ENCODE peak calls at places on chromosomes 16 and 17, in five cellular contexts. P is K562, E is GM12878, J is HepG2, R is H1. K is an unnamed sample.
A peak's percentile ranks its signal among the peaks of the same experiment; 100 is the strongest.

GRCh38 chr16:62664566-62664965 is 628.3 kb upstream of the CDH8 start:
- DNase-seq in P (no peak), E (no peak), J (no peak), R (no peak), K (no peak)

GRCh38 chr17:81926451-81927144 is 937 bp downstream of the MAFG start:
- DNase-seq in P (peak; percentile 69), E (no peak), J (peak; percentile 96), R (no peak), K (peak; percentile 95)

GRCh38 chr17:60577147-60577925 is 22.7 kb upstream of the PPM1D start:
- DNase-seq in P (peak; percentile 23), E (peak; percentile 30), J (peak; percentile 17), R (no peak), K (no peak)

GRCh38 chr17:33039874-33040273 is 48.2 kb downstream of the SPACA3 start:
- DNase-seq in P (no peak), E (no peak), J (no peak), R (no peak), K (no peak)

GRCh38 chr16:82451449-82451848 is 175.3 kb upstream of the CDH13 start:
- DNase-seq in P (no peak), E (no peak), J (no peak), R (no peak), K (no peak)

GRCh38 chr16:65453646-65454045 is 331.8 kb upstream of the CDH11 start:
- DNase-seq in P (no peak), E (no peak), J (no peak), R (no peak), K (no peak)

GRCh38 chr17:73334771-73335513 is 23.1 kb upstream of the CDC42EP4 start:
- DNase-seq in P (no peak), E (no peak), J (no peak), R (no peak), K (no peak)

GRCh38 chr17:36092228-36092627 is 2.3 kb upstream of the CCL3 start:
- DNase-seq in P (no peak), E (peak; percentile 47), J (no peak), R (no peak), K (no peak)

GRCh38 chr16:27431773-27432599 is 30.0 kb downstream of the IL21R start:
- DNase-seq in P (no peak), E (no peak), J (no peak), R (peak; percentile 32), K (no peak)

GRCh38 chr16:2175454-2175853 is 19.9 kb downstream of the TRAF7 start:
- DNase-seq in P (no peak), E (no peak), J (no peak), R (no peak), K (no peak)

GRCh38 chr16:49859139-49859947 is 3.4 kb upstream of the ZNF423 start:
- DNase-seq in P (peak; percentile 45), E (no peak), J (no peak), R (no peak), K (no peak)

GRCh38 chr17:79955961-79956735 is 79.5 kb downstream of the TBC1D16 start:
- DNase-seq in P (no peak), E (no peak), J (no peak), R (no peak), K (no peak)

GRCh38 chr17:79005063-79005861 is 4.3 kb downstream of the CANT1 start:
- DNase-seq in P (no peak), E (no peak), J (no peak), R (no peak), K (no peak)

GRCh38 chr17:74147436-74147835 is 56.0 kb upstream of the RPL38 start:
- DNase-seq in P (no peak), E (no peak), J (no peak), R (no peak), K (no peak)

GRCh38 chr16:1591306-1591705 is 20.6 kb downstream of the IFT140 start:
- DNase-seq in P (no peak), E (no peak), J (no peak), R (no peak), K (no peak)

GRCh38 chr17:74071280-74071679 is 132.2 kb upstream of the RPL38 start:
- DNase-seq in P (no peak), E (no peak), J (no peak), R (no peak), K (no peak)

GRCh38 chr16:71367243-71367976 is 8.9 kb downstream of the CALB2 start:
- DNase-seq in P (peak; percentile 75), E (peak; percentile 2), J (peak; percentile 55), R (peak; percentile 93), K (peak; percentile 78)

GRCh38 chr16:50741225-50741807 is 570 bp upstream of the CYLD start:
- DNase-seq in P (no peak), E (no peak), J (no peak), R (no peak), K (no peak)

GRCh38 chr16:30867747-30868146 is 26.1 kb downstream of the BCL7C start:
- DNase-seq in P (no peak), E (no peak), J (no peak), R (no peak), K (peak; percentile 42)

GRCh38 chr16:69260019-69260418 is 51.1 kb upstream of the VPS4A start:
- DNase-seq in P (no peak), E (no peak), J (no peak), R (no peak), K (peak; percentile 7)

GRCh38 chr16:56848056-56848936 is 16.7 kb upstream of the SLC12A3 start:
- DNase-seq in P (no peak), E (no peak), J (no peak), R (no peak), K (no peak)

GRCh38 chr17:7025240-7025639 is 2.4 kb downstream of the BCL6B start:
- DNase-seq in P (no peak), E (no peak), J (no peak), R (no peak), K (no peak)

GRCh38 chr16:85426806-85427205 is 186.3 kb upstream of the GSE1 start:
- DNase-seq in P (no peak), E (no peak), J (no peak), R (no peak), K (no peak)

GRCh38 chr17:6071528-6072065 is 1.4 kb downstream of the WSCD1 start:
- DNase-seq in P (no peak), E (no peak), J (no peak), R (no peak), K (no peak)

GRCh38 chr16:3112058-3112880 is at the start of gene ZNF205:
- DNase-seq in P (peak; percentile 90), E (no peak), J (peak; percentile 70), R (peak; percentile 92), K (peak; percentile 85)

GRCh38 chr17:57634713-57635465 is 110.2 kb downstream of the CCDC182 start:
- DNase-seq in P (peak; percentile 69), E (no peak), J (no peak), R (no peak), K (no peak)

GRCh38 chr16:87698241-87698640 is 67.5 kb downstream of the KLHDC4 start:
- DNase-seq in P (no peak), E (peak; percentile 51), J (no peak), R (no peak), K (no peak)
- TF ChIP-seq HDAC2 in P (no peak), E (no peak), J (no peak), R (no peak), K (no peak)

GRCh38 chr17:8223356-8224063 is 13.1 kb upstream of the AURKB start:
- DNase-seq in P (peak; percentile 51), E (no peak), J (peak; percentile 79), R (peak; percentile 82), K (peak; percentile 48)
- TF ChIP-seq HDAC2 in P (no peak), E (no peak), J (no peak), R (no peak), K (no peak)

DNA sequence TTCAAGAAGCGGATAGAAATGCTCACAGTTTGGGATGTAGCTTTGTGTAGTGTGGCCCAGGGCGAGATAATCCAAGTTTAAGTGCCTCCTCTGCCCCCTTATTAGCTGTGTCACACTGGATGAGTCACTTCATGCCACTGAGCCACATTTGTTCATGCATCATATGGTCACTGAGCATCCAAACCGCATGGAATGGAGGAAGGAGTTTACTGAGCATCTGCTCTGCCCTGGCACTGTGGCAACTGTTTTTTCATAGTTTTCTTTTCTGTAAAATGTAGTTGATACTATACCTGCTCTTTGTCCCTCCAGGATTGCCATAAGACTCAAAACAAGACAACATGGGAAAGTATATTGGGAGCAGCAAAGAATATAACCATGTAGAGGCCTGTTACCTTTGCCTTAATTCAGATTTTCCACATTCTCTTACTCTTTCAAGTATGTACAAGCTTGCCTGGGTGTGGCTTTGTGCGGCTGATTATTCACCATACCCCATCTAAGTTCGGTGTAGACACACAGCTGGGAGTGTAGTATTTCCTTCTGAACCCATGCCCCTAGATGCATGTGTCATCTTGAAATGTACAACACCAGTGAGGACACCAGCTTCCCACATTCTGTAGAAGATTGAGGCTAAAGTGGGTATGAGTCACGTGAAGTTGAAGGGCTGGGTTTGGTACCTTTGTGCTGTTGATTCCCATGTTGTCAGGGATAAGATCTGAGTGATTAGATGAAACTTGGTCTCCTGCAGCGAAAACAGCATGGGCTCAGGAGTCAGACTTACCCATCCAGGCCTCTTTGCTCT is 14.8 kb upstream of the DHX8 start:
- DNase-seq in P (no peak), E (no peak), J (peak; percentile 74), R (no peak), K (peak; percentile 73)
- TF ChIP-seq HDAC2 in P (no peak), E (no peak), J (no peak), R (no peak), K (no peak)

DNA sequence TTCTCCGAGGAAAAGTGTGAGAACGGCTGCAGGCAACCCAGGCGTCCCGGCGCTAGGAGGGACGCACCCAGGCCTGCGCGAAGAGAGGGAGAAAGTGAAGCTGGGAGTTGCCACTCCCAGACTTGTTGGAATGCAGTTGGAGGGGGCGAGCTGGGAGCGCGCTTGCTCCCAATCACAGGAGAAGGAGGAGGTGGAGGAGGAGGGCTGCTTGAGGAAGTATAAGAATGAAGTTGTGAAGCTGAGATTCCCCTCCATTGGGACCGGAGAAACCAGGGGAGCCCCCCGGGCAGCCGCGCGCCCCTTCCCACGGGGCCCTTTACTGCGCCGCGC is at the start of gene ERBB2:
- DNase-seq in P (no peak), E (no peak), J (peak; percentile 64), R (peak; percentile 67), K (peak; percentile 93)
- TF ChIP-seq HDAC2 in P (no peak), E (no peak), J (peak; percentile 41), R (no peak), K (no peak)

GRCh38 chr17:13825526-13826040 is 223.9 kb upstream of the HS3ST3A1 start:
- DNase-seq in P (no peak), E (no peak), J (no peak), R (no peak), K (no peak)
- TF ChIP-seq HDAC2 in P (no peak), E (no peak), J (no peak), R (no peak), K (no peak)

K was measured in A549.